ENCODE peak calls at places on chromosomes 16 and 17, in eight cellular contexts. W, S, I, U, M, A, C and F are unnamed samples.

GRCh38 chr16:48479955-48480354 is 94.7 kb upstream of the SIAH1 start:
- DNase-seq in W (no peak), S (no peak), I (no peak), U (no peak), M (no peak), A (no peak), C (no peak), F (no peak)

GRCh38 chr16:24834459-24835335 is 11.1 kb upstream of the SLC5A11 start:
- DNase-seq in W (no peak), S (no peak), I (peak), U (peak), M (peak), A (peak), C (peak), F (no peak)

GRCh38 chr16:16183562-16183961 is 39.7 kb downstream of the ABCC6 start:
- DNase-seq in W (no peak), S (no peak), I (no peak), U (no peak), M (no peak), A (no peak), C (no peak), F (peak)

GRCh38 chr17:74646231-74646630 is 22.7 kb upstream of the CD300E start:
- DNase-seq in W (no peak), S (no peak), I (peak), U (no peak), M (peak), A (peak), C (no peak), F (no peak)

GRCh38 chr17:55726440-55726839 is 3.8 kb upstream of the TMEM100 start:
- DNase-seq in W (no peak), S (no peak), I (no peak), U (peak), M (peak), A (peak), C (no peak), F (no peak)

GRCh38 chr17:37708616-37709212 is 36.1 kb downstream of the HNF1B start:
- DNase-seq in W (no peak), S (no peak), I (no peak), U (no peak), M (peak), A (no peak), C (no peak), F (peak)

GRCh38 chr16:22627043-22627442 is 116.4 kb downstream of the NPIPB5 start:
- DNase-seq in W (no peak), S (no peak), I (no peak), U (no peak), M (no peak), A (no peak), C (no peak), F (no peak)

GRCh38 chr16:85715169-85716015 is 26.6 kb upstream of the GINS2 start:
- DNase-seq in W (no peak), S (no peak), I (no peak), U (no peak), M (no peak), A (peak), C (no peak), F (no peak)

GRCh38 chr17:16243811-16244567 is 27.0 kb downstream of the PIGL start:
- DNase-seq in W (no peak), S (no peak), I (no peak), U (no peak), M (peak), A (no peak), C (no peak), F (no peak)

GRCh38 chr16:66401610-66402009 is 25.5 kb upstream of the BEAN1 start:
- DNase-seq in W (no peak), S (no peak), I (no peak), U (no peak), M (no peak), A (no peak), C (no peak), F (no peak)

GRCh38 chr17:36463916-36464764 is 22.3 kb upstream of the ZNHIT3 start:
- DNase-seq in W (no peak), S (peak), I (peak), U (peak), M (peak), A (no peak), C (no peak), F (peak)

GRCh38 chr16:46911038-46911437 is 26.9 kb downstream of the GPT2 start:
- DNase-seq in W (no peak), S (no peak), I (peak), U (no peak), M (no peak), A (no peak), C (peak), F (no peak)

GRCh38 chr16:88058817-88059216 is 107.6 kb downstream of the BANP start:
- DNase-seq in W (no peak), S (no peak), I (no peak), U (no peak), M (no peak), A (no peak), C (no peak), F (peak)

GRCh38 chr17:63429766-63430165 is 16.3 kb downstream of the CYB561 start:
- DNase-seq in W (no peak), S (no peak), I (no peak), U (no peak), M (no peak), A (no peak), C (no peak), F (no peak)

GRCh38 chr17:2929881-2930533 is 133.4 kb downstream of the OR1D5 start:
- DNase-seq in W (no peak), S (peak), I (peak), U (peak), M (peak), A (no peak), C (no peak), F (no peak)

GRCh38 chr17:65723356-65723928 is 162.0 kb upstream of the AXIN2 start:
- DNase-seq in W (no peak), S (no peak), I (no peak), U (peak), M (peak), A (no peak), C (no peak), F (no peak)

GRCh38 chr16:17013067-17013466 is 457.7 kb downstream of the XYLT1 start:
- DNase-seq in W (no peak), S (no peak), I (no peak), U (no peak), M (no peak), A (no peak), C (no peak), F (no peak)

GRCh38 chr16:35881654-35882053 is 2422.2 kb downstream of the TP53TG3F start:
- DNase-seq in W (no peak), S (no peak), I (no peak), U (no peak), M (no peak), A (no peak), C (no peak), F (no peak)

GRCh38 chr17:74803388-74803930 is 27.3 kb upstream of the NAT9 start:
- DNase-seq in W (no peak), S (no peak), I (no peak), U (no peak), M (no peak), A (no peak), C (no peak), F (no peak)

GRCh38 chr17:36544049-36544319 is 735 bp upstream of the GGNBP2 start:
- DNase-seq in W (no peak), S (no peak), I (peak), U (peak), M (peak), A (peak), C (no peak), F (no peak)

GRCh38 chr17:80371196-80371595 is 43.8 kb upstream of the ENDOV start:
- DNase-seq in W (peak), S (no peak), I (no peak), U (no peak), M (no peak), A (no peak), C (no peak), F (no peak)

GRCh38 chr16:88382491-88383400 is at the start of gene ZNF469:
- DNase-seq in W (peak), S (no peak), I (no peak), U (peak), M (peak), A (no peak), C (no peak), F (peak)

GRCh38 chr16:28104404-28104803 is 40.9 kb upstream of the GSG1L start:
- DNase-seq in W (no peak), S (no peak), I (no peak), U (no peak), M (no peak), A (no peak), C (no peak), F (no peak)

GRCh38 chr17:63390090-63390489 is 56.0 kb downstream of the CYB561 start:
- DNase-seq in W (no peak), S (no peak), I (peak), U (no peak), M (no peak), A (no peak), C (no peak), F (no peak)

GRCh38 chr16:57906385-57907316 is 64.3 kb downstream of the CNGB1 start:
- DNase-seq in W (no peak), S (no peak), I (no peak), U (peak), M (peak), A (no peak), C (peak), F (peak)

GRCh38 chr17:73644145-73645049 is at the start of gene SDK2:
- DNase-seq in W (peak), S (no peak), I (peak), U (peak), M (no peak), A (no peak), C (no peak), F (peak)

GRCh38 chr16:79970551-79971236 is 370.2 kb upstream of the MAF start:
- DNase-seq in W (no peak), S (no peak), I (no peak), U (no peak), M (no peak), A (no peak), C (no peak), F (no peak)

GRCh38 chr17:29617125-29617480 is 5.6 kb downstream of the CORO6 start:
- DNase-seq in W (peak), S (peak), I (peak), U (peak), M (peak), A (peak), C (peak), F (peak)

GRCh38 chr17:55420776-55421178 is 858 bp downstream of the MMD start:
- DNase-seq in W (peak), S (peak), I (peak), U (peak), M (peak), A (peak), C (peak), F (peak)

GRCh38 chr17:78970834-78971763 is 8.6 kb downstream of the LGALS3BP start:
- DNase-seq in W (peak), S (peak), I (peak), U (peak), M (peak), A (peak), C (peak), F (peak)

GRCh38 chr17:34781071-34781470 is 180.2 kb downstream of the CCT6B start:
- DNase-seq in W (no peak), S (no peak), I (no peak), U (no peak), M (peak), A (no peak), C (no peak), F (no peak)

GRCh38 chr16:27450836-27451341 is 48.9 kb downstream of the IL21R start:
- DNase-seq in W (no peak), S (no peak), I (no peak), U (no peak), M (no peak), A (peak), C (no peak), F (no peak)

GRCh38 chr17:8062807-8063483 is 24.1 kb downstream of the ALOX15B start:
- DNase-seq in W (no peak), S (no peak), I (no peak), U (no peak), M (no peak), A (no peak), C (no peak), F (no peak)

GRCh38 chr17:72123964-72124791 is 3.4 kb downstream of the SOX9 start:
- DNase-seq in W (no peak), S (no peak), I (no peak), U (no peak), M (no peak), A (no peak), C (no peak), F (no peak)

GRCh38 chr16:61937646-61938045 is 98.6 kb downstream of the CDH8 start:
- DNase-seq in W (no peak), S (no peak), I (no peak), U (no peak), M (no peak), A (no peak), C (no peak), F (no peak)

GRCh38 chr17:1153795-1154546 is 25.8 kb downstream of the ABR start:
- DNase-seq in W (peak), S (no peak), I (no peak), U (peak), M (peak), A (peak), C (peak), F (peak)

GRCh38 chr16:1466968-1467521 is 7.8 kb downstream of the CLCN7 start:
- DNase-seq in W (peak), S (no peak), I (no peak), U (no peak), M (no peak), A (no peak), C (no peak), F (peak)